ENCODE peak calls at places on chromosomes 11 and 22, in four cellular contexts. One of them, this sample, is unnamed.

GRCh38 chr11:12889243-12889642 is 119.9 kb upstream of the RASSF10 start:
- DNase-seq in K562: no peak
- DNase-seq in IMR-90: peak; percentile 67
- DNase-seq in body of pancreas: no peak
- DNase-seq in this sample: no peak

GRCh38 chr22:17390087-17390486 is 20.8 kb downstream of the CECR2 start:
- DNase-seq in K562: no peak
- DNase-seq in IMR-90: no peak
- DNase-seq in body of pancreas: no peak
- DNase-seq in this sample: no peak

GRCh38 chr22:46078241-46079092 is 71.9 kb upstream of the PPARA start:
- DNase-seq in K562: no peak
- DNase-seq in IMR-90: no peak
- DNase-seq in body of pancreas: peak; percentile 91
- DNase-seq in this sample: no peak

GRCh38 chr11:116366451-116366850 is 406.3 kb downstream of the BUD13 start:
- DNase-seq in K562: no peak
- DNase-seq in IMR-90: no peak
- DNase-seq in body of pancreas: no peak
- DNase-seq in this sample: no peak

GRCh38 chr11:129278586-129279319 is 86.6 kb upstream of the ARHGAP32 start:
- DNase-seq in K562: no peak
- DNase-seq in IMR-90: no peak
- DNase-seq in body of pancreas: peak; percentile 26
- DNase-seq in this sample: peak; percentile 27

GRCh38 chr11:106076421-106076922 is 675 bp downstream of the KBTBD3 start:
- DNase-seq in K562: peak; percentile 27
- DNase-seq in IMR-90: no peak
- DNase-seq in body of pancreas: peak; percentile 21
- DNase-seq in this sample: no peak

GRCh38 chr11:100680070-100680469 is 7.0 kb upstream of the ARHGAP42 start:
- DNase-seq in K562: no peak
- DNase-seq in IMR-90: no peak
- DNase-seq in body of pancreas: no peak
- DNase-seq in this sample: no peak

GRCh38 chr11:123313261-123313660 is 116.8 kb upstream of the GRAMD1B start:
- DNase-seq in K562: no peak
- DNase-seq in IMR-90: no peak
- DNase-seq in body of pancreas: no peak
- DNase-seq in this sample: no peak

GRCh38 chr11:14905104-14906033 is 13.3 kb upstream of the CYP2R1 start:
- DNase-seq in K562: no peak
- DNase-seq in IMR-90: peak; percentile 10
- DNase-seq in body of pancreas: peak; percentile 85
- DNase-seq in this sample: peak; percentile 38

GRCh38 chr11:971731-972365 is 46.2 kb downstream of the AP2A2 start:
- DNase-seq in K562: no peak
- DNase-seq in IMR-90: no peak
- DNase-seq in body of pancreas: no peak
- DNase-seq in this sample: no peak

GRCh38 chr11:9250139-9250582 is 15.0 kb downstream of the DENND5A start:
- DNase-seq in K562: peak; percentile 41
- DNase-seq in IMR-90: no peak
- DNase-seq in body of pancreas: no peak
- DNase-seq in this sample: peak; percentile 65

GRCh38 chr11:35740061-35740824 is 77.7 kb downstream of the TRIM44 start:
- DNase-seq in K562: no peak
- DNase-seq in IMR-90: no peak
- DNase-seq in body of pancreas: no peak
- DNase-seq in this sample: no peak

GRCh38 chr11:10778217-10778970 is 27.3 kb downstream of the CTR9 start:
- DNase-seq in K562: no peak
- DNase-seq in IMR-90: peak; percentile 95
- DNase-seq in body of pancreas: peak; percentile 26
- DNase-seq in this sample: peak; percentile 75

GRCh38 chr22:39414886-39415285 is 15.3 kb downstream of the TAB1 start:
- DNase-seq in K562: no peak
- DNase-seq in IMR-90: no peak
- DNase-seq in body of pancreas: no peak
- DNase-seq in this sample: no peak

GRCh38 chr11:59616396-59616982 is 915 bp upstream of the OSBP start:
- DNase-seq in K562: peak; percentile 98
- DNase-seq in IMR-90: no peak
- DNase-seq in body of pancreas: no peak
- DNase-seq in this sample: no peak

GRCh38 chr11:134822930-134823329 is 410.9 kb upstream of the B3GAT1 start:
- DNase-seq in K562: no peak
- DNase-seq in IMR-90: no peak
- DNase-seq in body of pancreas: no peak
- DNase-seq in this sample: no peak

GRCh38 chr11:116112031-116112935 is 608.1 kb upstream of the CADM1 start:
- DNase-seq in K562: no peak
- DNase-seq in IMR-90: no peak
- DNase-seq in body of pancreas: no peak
- DNase-seq in this sample: no peak

GRCh38 chr11:16744128-16744725 is 5.8 kb downstream of the C11orf58 start:
- DNase-seq in K562: peak; percentile 18
- DNase-seq in IMR-90: no peak
- DNase-seq in body of pancreas: no peak
- DNase-seq in this sample: no peak

GRCh38 chr11:72598901-72599300 is 75.3 kb downstream of the PDE2A start:
- DNase-seq in K562: peak; percentile 56
- DNase-seq in IMR-90: peak; percentile 21
- DNase-seq in body of pancreas: peak; percentile 42
- DNase-seq in this sample: peak; percentile 61

GRCh38 chr11:72599325-72600117 is 74.7 kb downstream of the PDE2A start:
- DNase-seq in K562: no peak
- DNase-seq in IMR-90: no peak
- DNase-seq in body of pancreas: no peak
- DNase-seq in this sample: no peak

GRCh38 chr11:72602250-72602904 is 71.8 kb downstream of the PDE2A start:
- DNase-seq in K562: no peak
- DNase-seq in IMR-90: no peak
- DNase-seq in body of pancreas: no peak
- DNase-seq in this sample: no peak

GRCh38 chr11:72598466-72598865 is 75.8 kb downstream of the PDE2A start:
- DNase-seq in K562: no peak
- DNase-seq in IMR-90: no peak
- DNase-seq in body of pancreas: no peak
- DNase-seq in this sample: no peak

DNA sequence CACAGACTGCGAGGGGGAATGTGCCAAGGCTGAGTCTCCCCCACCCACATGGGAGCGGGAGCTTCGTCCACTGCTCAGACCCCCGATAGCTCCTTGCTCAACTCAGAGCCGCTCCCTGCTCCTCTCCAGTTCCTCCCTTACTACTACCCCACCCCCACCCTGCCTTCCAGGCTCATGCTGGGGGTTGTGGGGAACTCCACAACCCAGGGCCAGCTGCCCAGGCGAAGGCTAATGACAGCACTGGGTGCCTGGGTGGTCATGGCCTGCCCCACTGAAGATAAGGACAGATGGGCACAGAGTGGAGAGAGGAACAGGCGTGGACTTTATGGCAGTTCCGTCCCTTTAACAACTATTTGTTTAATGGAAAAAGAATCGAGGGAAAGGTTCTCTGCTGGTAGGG is 73.7 kb downstream of the PDE2A start:
- DNase-seq in K562: no peak
- DNase-seq in IMR-90: no peak
- DNase-seq in body of pancreas: no peak
- DNase-seq in this sample: no peak
- H3K4me1 ChIP-seq in K562: no peaks in the 10 kb centered on the region
- H3K4me1 ChIP-seq in IMR-90: no peaks in the 10 kb centered on the region
- H3K4me1 ChIP-seq in body of pancreas: no peaks in the 10 kb centered on the region
- H3K4me1 ChIP-seq in this sample: no peaks in the 10 kb centered on the region

DNA sequence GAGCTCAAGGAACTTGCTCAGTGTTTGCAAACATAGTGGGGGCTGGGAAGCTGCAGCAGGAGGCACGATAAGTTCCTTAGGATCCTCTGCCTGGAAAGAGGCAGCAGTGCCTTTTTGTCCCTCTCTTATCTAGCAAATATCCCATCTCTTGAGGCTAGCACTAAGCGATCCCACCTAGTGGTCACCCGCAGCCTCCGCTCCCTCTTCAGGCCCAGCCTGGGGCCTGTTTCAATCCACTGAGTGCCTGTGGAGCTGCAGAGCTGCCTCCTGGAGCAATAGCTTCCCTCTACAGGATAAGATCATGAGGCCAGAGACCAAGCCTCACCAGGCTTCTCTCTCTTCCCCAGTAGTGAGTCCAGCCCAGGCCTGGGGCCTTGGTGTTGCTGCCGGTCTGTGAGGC is 65.8 kb downstream of the SLC22A12 start:
- DNase-seq in K562: peak; percentile 63
- DNase-seq in IMR-90: no peak
- DNase-seq in body of pancreas: no peak
- DNase-seq in this sample: peak; percentile 13
- TF ChIP-seq CTCF in K562: peak; percentile 67
- TF ChIP-seq CTCF in IMR-90: no peak
- TF ChIP-seq CTCF in body of pancreas: no peak
- TF ChIP-seq CTCF in this sample: peak; percentile 22

GRCh38 chr11:23404225-23405160 is 544.2 kb upstream of the CCDC179 start:
- DNase-seq in K562: no peak
- DNase-seq in IMR-90: no peak
- DNase-seq in body of pancreas: no peak
- DNase-seq in this sample: no peak
- H3K4me1 ChIP-seq in K562: no peaks in the 10 kb centered on the region
- H3K4me1 ChIP-seq in IMR-90: no peaks in the 10 kb centered on the region
- H3K4me1 ChIP-seq in body of pancreas: no peaks in the 10 kb centered on the region
- H3K4me1 ChIP-seq in this sample: no peaks in the 10 kb centered on the region

GRCh38 chr11:75465701-75466531 is 32.9 kb upstream of the KLHL35 start:
- DNase-seq in K562: no peak
- DNase-seq in IMR-90: peak; percentile 52
- DNase-seq in body of pancreas: no peak
- DNase-seq in this sample: peak; percentile 20
- TF ChIP-seq CTCF in K562: no peak
- TF ChIP-seq CTCF in IMR-90: no peak
- TF ChIP-seq CTCF in body of pancreas: no peak
- TF ChIP-seq CTCF in this sample: no peak

GRCh38 chr22:37747715-37748100 is 50.9 kb downstream of the TRIOBP start:
- DNase-seq in K562: no peak
- DNase-seq in IMR-90: no peak
- DNase-seq in body of pancreas: no peak
- DNase-seq in this sample: no peak
- H3K4me1 ChIP-seq in K562: peaks cover 18% of the 10 kb centered on the region
- H3K4me1 ChIP-seq in IMR-90: peaks cover 57% of the 10 kb centered on the region
- H3K4me1 ChIP-seq in body of pancreas: peaks cover 65% of the 10 kb centered on the region
- H3K4me1 ChIP-seq in this sample: peaks cover 48% of the 10 kb centered on the region

DNA sequence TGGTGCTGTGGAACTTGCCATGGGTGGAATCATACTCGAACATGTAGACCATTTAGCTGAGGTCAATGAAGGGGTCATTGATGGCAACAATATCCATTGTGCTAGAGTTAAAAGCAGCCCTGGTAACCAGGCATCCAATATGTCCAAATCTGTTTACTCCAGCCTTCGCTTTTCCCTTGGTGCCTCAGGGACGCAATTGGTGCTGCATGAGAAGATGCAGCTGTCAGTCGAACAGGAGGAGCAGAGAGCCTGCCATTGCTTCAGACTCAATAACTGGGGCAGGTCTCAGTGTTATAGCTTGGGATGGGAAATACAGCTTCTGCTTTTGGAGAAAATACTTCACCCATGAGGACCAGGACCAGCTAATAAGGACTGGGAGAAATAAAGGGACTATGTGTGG is 5.0 kb upstream of the MCHR1 start:
- DNase-seq in K562: no peak
- DNase-seq in IMR-90: no peak
- DNase-seq in body of pancreas: no peak
- DNase-seq in this sample: no peak
- TF ChIP-seq CTCF in K562: no peak
- TF ChIP-seq CTCF in IMR-90: no peak
- TF ChIP-seq CTCF in body of pancreas: no peak
- TF ChIP-seq CTCF in this sample: no peak

DNA sequence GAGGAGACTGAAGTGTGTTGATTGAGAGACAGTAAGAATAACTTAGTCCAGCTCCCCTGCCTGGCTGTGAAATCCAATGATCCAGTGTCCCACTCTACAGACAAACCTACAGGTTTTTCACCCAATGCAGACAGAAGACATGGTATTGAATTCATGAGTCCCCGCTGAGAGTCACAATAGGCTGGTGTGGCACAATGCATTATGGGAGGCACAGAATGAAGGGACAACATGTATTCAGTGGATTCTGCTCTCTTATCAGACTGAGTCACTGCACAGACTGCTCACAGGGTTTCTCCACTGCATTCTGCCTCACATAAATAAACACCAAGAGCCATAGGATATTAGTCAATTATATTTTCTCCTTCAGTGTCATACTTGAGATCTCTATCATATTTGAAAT is 55.2 kb upstream of the TOP3B start:
- DNase-seq in K562: peak; percentile 87
- DNase-seq in IMR-90: peak; percentile 91
- DNase-seq in body of pancreas: no peak
- DNase-seq in this sample: peak; percentile 50
- H3K4me1 ChIP-seq in K562: peaks cover 13% of the 10 kb centered on the region
- H3K4me1 ChIP-seq in IMR-90: peaks cover 11% of the 10 kb centered on the region
- H3K4me1 ChIP-seq in body of pancreas: no peaks in the 10 kb centered on the region
- H3K4me1 ChIP-seq in this sample: no peaks in the 10 kb centered on the region

DNA sequence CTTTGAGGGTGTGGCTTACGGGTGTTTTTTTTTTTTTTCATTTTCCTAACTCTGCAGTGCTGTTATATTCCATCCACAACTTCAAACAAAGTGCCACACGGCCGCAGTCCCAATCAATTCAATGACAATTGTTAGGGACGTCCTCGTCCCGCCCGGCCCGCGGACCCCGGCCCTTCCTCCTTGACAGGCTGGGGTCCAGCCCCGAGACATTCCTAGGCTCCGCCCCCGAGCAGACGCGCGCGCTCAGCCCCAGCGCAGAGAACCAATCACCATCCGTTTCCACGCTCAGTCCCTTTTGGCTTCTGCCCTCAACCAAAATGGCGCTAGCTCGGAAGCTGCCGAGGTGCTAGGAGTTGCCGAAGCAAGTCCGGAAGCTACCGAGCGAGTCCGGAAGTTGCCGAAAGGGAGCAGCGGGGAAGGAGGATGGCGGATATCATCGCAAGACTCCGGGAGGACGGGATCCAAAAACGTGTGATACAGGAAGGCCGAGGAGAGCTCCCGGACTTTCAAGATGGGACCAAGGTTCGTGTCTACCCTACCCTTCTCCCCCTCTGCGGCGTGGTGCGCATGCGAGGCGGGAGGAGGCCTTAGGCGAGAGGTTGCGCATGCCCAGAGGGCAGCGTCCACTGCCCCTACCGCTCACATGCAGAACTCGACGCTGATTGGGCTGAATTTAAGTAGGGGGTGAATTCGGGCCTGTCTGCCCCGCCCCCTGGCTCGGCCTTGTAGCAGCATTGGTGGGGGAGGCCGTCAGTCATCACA is at the start of gene AIP:
- DNase-seq in K562: peak; percentile 99
- DNase-seq in IMR-90: peak; percentile 97
- DNase-seq in body of pancreas: peak; percentile 98
- DNase-seq in this sample: peak; percentile 97
- TF ChIP-seq CTCF in K562: peak; percentile 7
- TF ChIP-seq CTCF in IMR-90: no peak
- TF ChIP-seq CTCF in body of pancreas: peak; percentile 39
- TF ChIP-seq CTCF in this sample: peak; percentile 12